ENCODE peak calls at places on chromosome 22, in four cellular contexts. I is Peyer's patch, U is adrenal gland, F is heart left ventricle. T is an unnamed sample.

GRCh38 chr22:17782158-17782557 is 7.9 kb upstream of the BID start:
- DNase-seq in I (no peak), U (no peak), F (no peak), T (no peak)

GRCh38 chr22:23179381-23180294 is 671 bp upstream of the BCR start:
- DNase-seq in F (no peak), I (no peak), U (peak), T (peak)

GRCh38 chr22:19360300-19360792 is 68.8 kb upstream of the CLTCL1 start:
- DNase-seq in U (no peak), I (peak), F (no peak), T (no peak)

GRCh38 chr22:35620624-35621245 is 3.6 kb upstream of the MB start:
- DNase-seq in F (peak), U (no peak), I (no peak), T (no peak)

GRCh38 chr22:48894804-48895250 is 932.8 kb downstream of the BRD1 start:
- DNase-seq in F (no peak), I (no peak), U (no peak), T (no peak)

GRCh38 chr22:24500251-24500820 is 5.2 kb downstream of the UPB1 start:
- DNase-seq in F (no peak), I (no peak), U (no peak), T (no peak)

GRCh38 chr22:33710326-33710725 is 209.9 kb downstream of the LARGE1 start:
- DNase-seq in I (no peak), U (no peak), F (no peak), T (no peak)

GRCh38 chr22:20405931-20406685 is 12.2 kb downstream of the ZNF74 start:
- DNase-seq in U (no peak), F (no peak), I (no peak), T (no peak)

GRCh38 chr22:18968011-18968749 is 32.1 kb upstream of the PRODH start:
- DNase-seq in I (no peak), F (peak), U (peak), T (peak)

GRCh38 chr22:17114173-17114957 is 6.8 kb downstream of the TMEM121B start:
- DNase-seq in I (no peak), U (no peak), F (no peak), T (no peak)

GRCh38 chr22:46679711-46680269 is 58.3 kb downstream of the CERK start:
- DNase-seq in U (no peak), F (no peak), I (no peak), T (no peak)

GRCh38 chr22:47299879-47300697 is 537.6 kb downstream of the TBC1D22A start:
- DNase-seq in I (no peak), F (no peak), U (no peak), T (no peak)

GRCh38 chr22:48889887-48890692 is 937.6 kb downstream of the BRD1 start:
- DNase-seq in U (no peak), I (peak), F (no peak), T (no peak)

GRCh38 chr22:25069758-25070461 is 117.4 kb downstream of the KIAA1671 start:
- DNase-seq in I (no peak), U (peak), F (no peak), T (no peak)

GRCh38 chr22:25153961-25154685 is 45.5 kb upstream of the CRYBB3 start:
- DNase-seq in U (peak), I (peak), F (peak), T (no peak)

GRCh38 chr22:28773461-28773867 is 969 bp downstream of the CCDC117 start:
- DNase-seq in I (no peak), F (no peak), U (no peak), T (no peak)

GRCh38 chr22:31958625-31959239 is 14.4 kb downstream of the YWHAH start:
- DNase-seq in F (no peak), U (no peak), I (no peak), T (no peak)

GRCh38 chr22:45692549-45692948 is 20.9 kb downstream of the ATXN10 start:
- DNase-seq in U (no peak), F (no peak), I (no peak), T (no peak)

GRCh38 chr22:26555478-26555877 is 34.5 kb downstream of the TPST2 start:
- DNase-seq in I (no peak), U (no peak), F (peak), T (no peak)

GRCh38 chr22:26554956-26555355 is 35.0 kb downstream of the TPST2 start:
- DNase-seq in I (no peak), F (no peak), U (no peak), T (no peak)

GRCh38 chr22:26551568-26551967 is 38.4 kb downstream of the TPST2 start:
- DNase-seq in I (no peak), F (no peak), U (no peak), T (no peak)

GRCh38 chr22:26552466-26552865 is 37.5 kb downstream of the TPST2 start:
- DNase-seq in U (no peak), F (no peak), I (no peak), T (no peak)

DNA sequence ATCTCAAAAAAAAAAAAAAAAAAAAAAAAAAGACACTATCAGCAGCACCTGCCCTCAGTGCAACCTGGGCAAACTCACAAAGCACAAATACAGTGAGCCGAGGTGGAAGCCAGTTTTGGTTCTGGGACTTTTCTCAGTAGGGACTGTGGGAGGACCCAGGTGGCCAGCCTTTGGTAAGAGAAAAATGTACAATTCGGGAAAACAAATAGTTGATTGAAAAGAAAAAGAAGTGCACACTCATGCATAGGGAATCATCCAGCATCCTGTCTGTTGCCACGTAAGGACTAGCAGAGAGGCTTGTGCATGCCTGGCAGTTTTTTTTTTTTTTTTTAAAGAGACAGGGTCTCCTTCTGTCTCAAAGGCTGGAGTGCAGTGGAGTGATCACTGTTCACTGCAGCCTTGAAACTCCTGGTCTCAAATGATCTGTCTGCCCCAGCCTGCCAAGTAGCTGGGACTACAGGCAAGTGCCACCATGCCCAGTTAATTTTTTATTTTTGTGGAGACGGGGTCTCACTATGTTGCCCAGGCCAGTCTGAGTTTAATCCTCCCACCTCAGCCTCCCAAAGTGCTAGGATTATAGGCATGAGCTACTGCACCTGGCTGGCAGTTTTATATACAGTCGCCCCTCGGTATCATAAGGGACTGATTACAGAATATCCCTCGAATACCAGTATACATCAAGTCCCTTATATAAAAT is 36.7 kb downstream of the TPST2 start:
- DNase-seq in I (no peak), F (no peak), U (no peak), T (no peak)
- TF ChIP-seq POLR2A in I (no peak), F (no peak), U (no peak), T (no peak)

GRCh38 chr22:39962071-39962470 is 1.9 kb downstream of the TMA7B start:
- DNase-seq in U (no peak), I (no peak), F (no peak), T (no peak)
- H3K27ac ChIP-seq in U (no peak), I (no peak), F (no peak), T (no peak)

GRCh38 chr22:43956805-43957463 is 1.7 kb downstream of the SAMM50 start:
- DNase-seq in U (no peak), F (no peak), I (no peak), T (no peak)
- H3K4me3 ChIP-seq in U (no peak), F (peak), I (peak), T (no peak)

GRCh38 chr22:41579297-41579996 is 10.2 kb downstream of the PMM1 start:
- DNase-seq in U (no peak), F (no peak), I (no peak), T (no peak)
- TF ChIP-seq POLR2A in U (no peak), F (no peak), I (no peak), T (no peak)

GRCh38 chr22:38713921-38714320 is 8.2 kb downstream of the GTPBP1 start:
- DNase-seq in U (no peak), I (no peak), F (no peak), T (no peak)
- H3K27ac ChIP-seq in U (no peak), I (no peak), F (no peak), T (no peak)

GRCh38 chr22:42889290-42889689 is 32.2 kb upstream of the ARFGAP3 start:
- DNase-seq in F (no peak), I (no peak), U (no peak), T (no peak)

GRCh38 chr22:42887114-42887513 is 30.0 kb upstream of the ARFGAP3 start:
- DNase-seq in U (no peak), F (no peak), I (no peak), T (no peak)

GRCh38 chr22:42885446-42885845 is 28.4 kb upstream of the ARFGAP3 start:
- DNase-seq in U (no peak), F (no peak), I (no peak), T (no peak)

GRCh38 chr22:42884616-42885375 is 27.7 kb upstream of the ARFGAP3 start:
- DNase-seq in I (no peak), U (no peak), F (no peak), T (no peak)

GRCh38 chr22:42887523-42888507 is 30.7 kb upstream of the ARFGAP3 start:
- DNase-seq in I (peak), U (no peak), F (no peak), T (no peak)
- H3K4me3 ChIP-seq in I (no peak), U (no peak), F (no peak), T (no peak)

DNA sequence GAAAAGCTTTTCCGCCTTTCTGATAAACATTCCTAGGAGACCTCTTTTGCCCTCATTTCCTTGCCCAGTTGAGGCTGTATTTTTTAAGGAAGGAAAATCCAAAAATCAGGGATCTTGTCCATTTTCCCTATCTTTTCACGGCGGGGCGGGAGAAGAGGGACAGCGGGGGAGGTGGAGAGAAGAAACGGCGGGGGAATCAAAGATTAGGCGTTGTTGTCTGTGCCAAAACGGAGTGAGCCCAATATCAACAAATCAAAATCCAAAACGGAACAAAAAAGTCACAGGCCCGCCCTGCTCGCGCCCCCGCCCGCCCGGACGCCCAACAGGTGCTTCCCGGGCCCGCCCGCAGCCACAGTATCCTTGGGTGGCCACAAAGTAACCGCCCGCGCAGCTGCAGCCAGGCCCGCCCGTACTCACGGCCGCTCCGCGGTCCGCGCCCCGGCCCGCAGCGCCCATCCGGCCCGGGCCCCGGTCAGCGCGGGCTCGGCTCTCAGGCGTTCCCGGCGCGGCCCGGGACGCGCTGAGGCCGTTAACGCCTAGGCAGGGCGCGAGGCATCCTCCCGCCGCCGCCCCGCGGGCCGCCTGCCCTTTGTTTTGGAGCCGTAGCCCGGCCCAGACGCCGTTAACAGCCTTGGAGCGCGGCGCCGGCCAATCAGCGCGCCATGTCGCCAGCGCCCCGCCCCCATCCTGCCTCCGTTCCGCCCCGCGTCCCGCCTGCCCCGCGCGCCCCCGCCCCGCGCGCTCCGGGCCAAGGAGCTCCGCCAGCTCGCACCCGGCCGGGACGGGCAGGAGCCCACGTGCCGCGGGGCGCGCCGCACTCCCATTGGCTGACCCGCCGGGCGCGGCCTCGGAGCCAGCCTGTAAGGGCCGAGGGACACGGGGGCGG is at the start of gene YPEL1:
- DNase-seq in F (peak), I (peak), U (peak), T (peak)
- TF ChIP-seq POLR2A in F (peak), I (peak), U (peak), T (peak)

GRCh38 chr22:37010976-37011375 is 8.3 kb downstream of the TST start:
- DNase-seq in U (no peak), F (no peak), I (peak), T (no peak)

GRCh38 chr22:37011472-37011871 is 7.8 kb downstream of the TST start:
- DNase-seq in F (no peak), U (no peak), I (no peak), T (no peak)

GRCh38 chr22:37012956-37013355 is 6.3 kb downstream of the TST start:
- DNase-seq in F (no peak), I (no peak), U (no peak), T (no peak)

GRCh38 chr22:37014415-37014806 is 4.8 kb downstream of the TST start:
- DNase-seq in U (no peak), F (no peak), I (no peak), T (no peak)

DNA sequence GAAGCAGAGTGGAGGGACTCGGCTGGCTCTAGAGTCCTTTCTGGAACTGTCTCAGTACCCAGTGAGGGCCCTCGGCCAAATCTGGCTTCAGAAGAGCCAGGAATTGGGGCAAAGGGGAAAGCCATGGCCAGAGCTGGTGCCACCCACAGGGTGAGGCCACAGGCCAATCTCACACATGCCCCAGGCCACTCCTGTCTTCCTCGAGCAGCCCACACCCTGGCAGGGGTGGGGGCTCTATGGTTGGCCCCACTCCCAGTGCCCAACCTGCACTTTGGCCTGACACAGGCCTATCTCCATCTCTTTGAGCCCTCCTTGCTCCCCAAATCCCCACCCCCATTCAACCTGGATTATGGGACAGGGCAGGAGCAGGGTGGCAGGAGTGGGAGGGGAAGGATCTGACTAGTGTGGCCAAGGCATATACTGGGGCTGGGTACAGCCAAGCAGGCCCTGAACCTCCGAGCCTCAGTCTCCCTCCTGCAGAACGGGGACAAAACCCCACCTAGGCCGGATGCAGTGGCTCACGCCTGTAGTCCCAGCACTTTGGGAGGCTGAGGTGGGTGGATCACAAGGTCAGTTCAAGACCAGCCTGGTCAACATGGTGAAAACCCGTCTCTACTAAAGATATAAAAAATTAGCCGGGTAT is 6.9 kb downstream of the TST start:
- DNase-seq in I (peak), U (peak), F (peak), T (no peak)
- H3K27ac ChIP-seq in I (no peak), U (no peak), F (peak), T (no peak)

T was measured in testis.